ENCODE peak calls at places on chromosome 6, in seven cellular contexts. Z, C, A, S, H, U and E are unnamed samples.

GRCh38 chr6:15763827-15764226 is 101.0 kb upstream of the DTNBP1 start:
- DNase-seq in Z (no peak), H (peak; percentile 82), S (no peak), U (peak; percentile 14), A (peak; percentile 22), C (no peak), E (no peak)

GRCh38 chr6:56106231-56106630 is 141.1 kb downstream of the COL21A1 start:
- DNase-seq in S (no peak), H (no peak), Z (no peak), C (no peak), A (no peak), U (no peak), E (no peak)

GRCh38 chr6:96156425-96156824 is 140.7 kb downstream of the FUT9 start:
- DNase-seq in Z (no peak), U (peak; percentile 11), A (no peak), S (no peak), H (peak; percentile 7), C (no peak), E (no peak)

GRCh38 chr6:142945071-142945445 is at the start of gene HIVEP2:
- DNase-seq in C (peak; percentile 75), S (peak; percentile 81), Z (peak; percentile 86), A (peak; percentile 87), U (peak; percentile 87), H (peak; percentile 94), E (peak; percentile 92)

GRCh38 chr6:130946076-130946475 is 117.0 kb downstream of the EPB41L2 start:
- DNase-seq in C (no peak), A (peak; percentile 44), S (no peak), H (no peak), U (no peak), Z (no peak), E (no peak)

GRCh38 chr6:80143312-80143960 is 37.0 kb downstream of the BCKDHB start:
- DNase-seq in A (peak; percentile 85), C (no peak), U (no peak), Z (no peak), H (peak; percentile 58), S (no peak), E (no peak)

GRCh38 chr6:6317825-6318733 is 2.4 kb downstream of the F13A1 start:
- DNase-seq in A (no peak), Z (peak; percentile 31), U (no peak), C (peak; percentile 55), H (no peak), S (peak; percentile 50), E (no peak)

GRCh38 chr6:31736768-31737314 is 511 bp upstream of the CLIC1 start:
- DNase-seq in C (peak; percentile 18), U (no peak), H (no peak), S (no peak), A (no peak), Z (peak; percentile 41), E (no peak)

GRCh38 chr6:158037021-158037420 is 55.4 kb downstream of the SYNJ2 start:
- DNase-seq in C (no peak), A (no peak), Z (no peak), S (no peak), U (no peak), H (no peak), E (no peak)

GRCh38 chr6:7121704-7122241 is 14.0 kb downstream of the RREB1 start:
- DNase-seq in S (peak; percentile 31), C (no peak), H (no peak), Z (no peak), A (no peak), U (no peak), E (no peak)

GRCh38 chr6:34606477-34607130 is 50.5 kb upstream of the SPDEF start:
- DNase-seq in S (no peak), U (no peak), C (no peak), Z (no peak), A (no peak), H (no peak), E (no peak)

GRCh38 chr6:31083742-31084354 is 28.5 kb downstream of the C6orf15 start:
- DNase-seq in A (peak; percentile 92), H (peak; percentile 77), Z (peak; percentile 86), U (peak; percentile 34), S (peak; percentile 84), C (peak; percentile 41), E (peak; percentile 86)

GRCh38 chr6:162699961-162700360 is 27.6 kb downstream of the PRKN start:
- DNase-seq in S (no peak), A (no peak), Z (no peak), C (no peak), H (no peak), U (no peak), E (no peak)

GRCh38 chr6:26217714-26218075 is 130.5 kb downstream of the HFE start:
- DNase-seq in H (peak; percentile 50), Z (peak; percentile 61), A (no peak), U (peak; percentile 33), C (no peak), S (no peak), E (peak; percentile 73)

GRCh38 chr6:10414766-10415592 is at the start of gene TFAP2A:
- DNase-seq in S (peak; percentile 78), C (no peak), A (peak; percentile 56), H (peak; percentile 43), Z (peak; percentile 86), U (peak; percentile 90), E (peak; percentile 96)

GRCh38 chr6:149962461-149963211 is 1.1 kb upstream of the ULBP1 start:
- DNase-seq in A (no peak), U (no peak), Z (no peak), S (no peak), H (no peak), C (no peak), E (no peak)

GRCh38 chr6:149964243-149965190 is 774 bp downstream of the ULBP1 start:
- DNase-seq in A (peak; percentile 16), U (no peak), S (peak; percentile 76), H (peak; percentile 40), Z (peak; percentile 50), C (no peak), E (peak; percentile 48)

GRCh38 chr6:149963212-149963461 is 606 bp upstream of the ULBP1 start:
- DNase-seq in S (peak; percentile 67), A (peak; percentile 40), H (peak; percentile 57), Z (peak; percentile 60), C (no peak), U (peak; percentile 89), E (peak; percentile 80)

GRCh38 chr6:149965191-149966020 is 1.7 kb downstream of the ULBP1 start:
- DNase-seq in H (peak; percentile 7), C (no peak), A (no peak), Z (no peak), U (no peak), S (peak; percentile 67), E (peak; percentile 46)

GRCh38 chr6:149963462-149964242 is at the start of gene ULBP1:
- DNase-seq in S (peak; percentile 93), U (peak; percentile 54), A (peak; percentile 83), C (peak; percentile 87), H (peak; percentile 86), Z (peak; percentile 92), E (peak; percentile 96)
- H3K9ac ChIP-seq in S (peak within 1 kb of the TSS; percentile 50), U (no peak within 1 kb of the TSS), A (peak within 1 kb of the TSS; percentile 74), C (peak within 1 kb of the TSS; percentile 88), H (peak within 1 kb of the TSS; percentile 70), Z (peak within 1 kb of the TSS; percentile 61), E (peak within 1 kb of the TSS; percentile 72)

GRCh38 chr6:75268121-75268987 is 16.2 kb downstream of the TMEM30A start:
- DNase-seq in U (peak; percentile 35), S (no peak), Z (peak; percentile 57), H (peak; percentile 62), A (peak; percentile 54), C (no peak), E (peak; percentile 89)

GRCh38 chr6:75272145-75272840 is 12.3 kb downstream of the TMEM30A start:
- DNase-seq in S (no peak), U (peak; percentile 31), C (no peak), A (peak; percentile 68), H (peak; percentile 48), Z (no peak), E (no peak)

GRCh38 chr6:75267461-75267860 is 17.1 kb downstream of the TMEM30A start:
- DNase-seq in A (no peak), H (no peak), S (no peak), C (no peak), U (no peak), Z (no peak), E (no peak)

GRCh38 chr6:75266716-75267291 is 17.8 kb downstream of the TMEM30A start:
- DNase-seq in A (peak; percentile 76), Z (no peak), C (no peak), S (no peak), H (peak; percentile 70), U (peak; percentile 77), E (peak; percentile 56)

GRCh38 chr6:75268988-75269354 is 15.6 kb downstream of the TMEM30A start:
- DNase-seq in A (no peak), U (no peak), Z (no peak), H (no peak), S (no peak), C (no peak), E (no peak)
- H4K8ac ChIP-seq in A (peak overlapping the region; percentile 11), U (no peak overlapping the region), Z (no peak overlapping the region), H (no peak overlapping the region), S (no peak overlapping the region), C (no peak overlapping the region), E (no peak overlapping the region)

GRCh38 chr6:119446623-119447008 is 97.1 kb upstream of the MAN1A1 start:
- DNase-seq in Z (no peak), U (peak; percentile 94), C (no peak), A (peak; percentile 75), S (no peak), H (peak; percentile 70), E (no peak)
- H3K9ac ChIP-seq in Z (no peak overlapping the region), U (no peak overlapping the region), C (no peak overlapping the region), A (no peak overlapping the region), S (no peak overlapping the region), H (peak overlapping the region; percentile 57), E (no peak overlapping the region)

GRCh38 chr6:138371452-138371711 is 6.3 kb upstream of the SMIM28 start:
- DNase-seq in U (no peak), Z (no peak), S (no peak), A (no peak), H (no peak), C (no peak), E (no peak)
- H4K8ac ChIP-seq in U (no peak overlapping the region), Z (no peak overlapping the region), S (no peak overlapping the region), A (no peak overlapping the region), H (no peak overlapping the region), C (no peak overlapping the region), E (no peak overlapping the region)

DNA sequence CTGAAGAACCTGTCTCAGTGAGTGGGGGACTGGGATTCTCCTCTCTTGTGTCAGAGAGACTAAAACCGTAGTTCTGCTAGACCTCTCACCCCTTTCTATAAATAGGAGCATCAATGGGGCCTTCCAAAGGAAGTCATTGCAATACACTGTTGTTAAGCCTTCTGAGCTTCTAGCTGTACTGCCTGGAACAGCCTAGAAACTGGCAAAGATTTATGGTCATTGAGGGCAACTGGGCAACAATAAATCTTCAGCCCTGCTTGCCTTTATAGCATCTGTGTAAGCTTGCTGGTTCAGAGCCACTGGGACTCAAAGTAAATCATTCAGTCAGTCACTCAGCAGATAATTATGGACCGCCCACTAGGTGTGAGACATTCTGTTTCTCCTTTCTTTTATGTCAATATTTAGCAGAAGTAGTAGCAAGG is 53.2 kb downstream of the PPP1R14C start:
- DNase-seq in Z (no peak), U (no peak), C (no peak), S (no peak), A (no peak), H (peak; percentile 85), E (no peak)
- H3K9ac ChIP-seq in Z (no peak overlapping the region), U (no peak overlapping the region), C (no peak overlapping the region), S (no peak overlapping the region), A (no peak overlapping the region), H (no peak overlapping the region), E (no peak overlapping the region)

GRCh38 chr6:147178355-147178754 is 25.9 kb upstream of the STXBP5 start:
- DNase-seq in A (no peak), S (no peak), U (no peak), Z (no peak), H (no peak), C (no peak), E (no peak)
- H4K8ac ChIP-seq in A (no peak overlapping the region), S (no peak overlapping the region), U (no peak overlapping the region), Z (no peak overlapping the region), H (no peak overlapping the region), C (no peak overlapping the region), E (no peak overlapping the region)

GRCh38 chr6:165987483-165988305 is 180.0 kb downstream of the TBXT start:
- DNase-seq in S (peak; percentile 62), U (peak; percentile 46), A (peak; percentile 98), C (no peak), Z (peak; percentile 71), H (peak; percentile 90), E (peak; percentile 76)
- H3K9ac ChIP-seq in S (no peak overlapping the region), U (no peak overlapping the region), A (peak overlapping the region; percentile 61), C (no peak overlapping the region), Z (no peak overlapping the region), H (peak overlapping the region; percentile 57), E (no peak overlapping the region)